ENCODE peak calls at places on chromosomes 12 and 14, in four cellular contexts. One of them, this sample, is unnamed.
A peak's percentile ranks its signal among the peaks of the same experiment; 100 is the strongest.

GRCh38 chr12:100199347-100200136 is 1.1 kb upstream of the ACTR6 start:
- DNase-seq in uterus: peak; percentile 61
- DNase-seq in pancreas: peak; percentile 76
- DNase-seq in tibial artery: peak; percentile 86
- DNase-seq in this sample: peak; percentile 85

GRCh38 chr12:18090093-18090492 is at the start of gene RERGL:
- DNase-seq in pancreas: no peak
- DNase-seq in tibial artery: no peak
- DNase-seq in uterus: no peak
- DNase-seq in this sample: no peak

GRCh38 chr12:105982022-105982421 is 156.7 kb downstream of the NUAK1 start:
- DNase-seq in pancreas: no peak
- DNase-seq in uterus: no peak
- DNase-seq in tibial artery: no peak
- DNase-seq in this sample: peak; percentile 81

GRCh38 chr14:103693514-103693913 is 21.7 kb downstream of the XRCC3 start:
- DNase-seq in uterus: no peak
- DNase-seq in pancreas: no peak
- DNase-seq in tibial artery: no peak
- DNase-seq in this sample: peak; percentile 81

GRCh38 chr12:122834229-122834920 is 882 bp upstream of the HIP1R start:
- DNase-seq in tibial artery: peak; percentile 75
- DNase-seq in uterus: no peak
- DNase-seq in pancreas: no peak
- DNase-seq in this sample: no peak

GRCh38 chr12:32697445-32697844 is 18.3 kb downstream of the DNM1L start:
- DNase-seq in tibial artery: no peak
- DNase-seq in pancreas: no peak
- DNase-seq in uterus: no peak
- DNase-seq in this sample: no peak

GRCh38 chr12:107337354-107338095 is 244.2 kb upstream of the CRY1 start:
- DNase-seq in tibial artery: no peak
- DNase-seq in pancreas: no peak
- DNase-seq in uterus: no peak
- DNase-seq in this sample: no peak

GRCh38 chr12:8033153-8034044 is 883 bp downstream of the FOXJ2 start:
- DNase-seq in uterus: peak; percentile 75
- DNase-seq in tibial artery: peak; percentile 88
- DNase-seq in pancreas: peak; percentile 36
- DNase-seq in this sample: peak; percentile 46

GRCh38 chr12:95168746-95169145 is 48.5 kb downstream of the FGD6 start:
- DNase-seq in tibial artery: no peak
- DNase-seq in pancreas: no peak
- DNase-seq in uterus: no peak
- DNase-seq in this sample: no peak

GRCh38 chr12:56931474-56931978 is 2.7 kb downstream of the SDR9C7 start:
- DNase-seq in tibial artery: no peak
- DNase-seq in pancreas: no peak
- DNase-seq in uterus: no peak
- DNase-seq in this sample: no peak

GRCh38 chr14:80275208-80275850 is 64.0 kb upstream of the DIO2 start:
- DNase-seq in tibial artery: no peak
- DNase-seq in uterus: no peak
- DNase-seq in pancreas: no peak
- DNase-seq in this sample: no peak

GRCh38 chr14:31319701-31320100 is 100.6 kb downstream of the HEATR5A start:
- DNase-seq in tibial artery: no peak
- DNase-seq in pancreas: no peak
- DNase-seq in uterus: no peak
- DNase-seq in this sample: no peak

GRCh38 chr12:69821032-69821431 is 4.0 kb upstream of the MYRFL start:
- DNase-seq in uterus: no peak
- DNase-seq in pancreas: no peak
- DNase-seq in tibial artery: no peak
- DNase-seq in this sample: no peak

GRCh38 chr12:7628401-7628961 is 37.2 kb downstream of the APOBEC1 start:
- DNase-seq in uterus: no peak
- DNase-seq in pancreas: no peak
- DNase-seq in tibial artery: no peak
- DNase-seq in this sample: no peak

GRCh38 chr12:96487214-96487613 is 2.2 kb upstream of the CFAP54 start:
- DNase-seq in tibial artery: no peak
- DNase-seq in pancreas: no peak
- DNase-seq in uterus: no peak
- DNase-seq in this sample: no peak

GRCh38 chr12:66132408-66132807 is 1.9 kb upstream of the LLPH start:
- DNase-seq in tibial artery: no peak
- DNase-seq in pancreas: no peak
- DNase-seq in uterus: no peak
- DNase-seq in this sample: no peak

GRCh38 chr12:9111525-9111924 is 4.2 kb downstream of the A2M start:
- DNase-seq in pancreas: no peak
- DNase-seq in tibial artery: no peak
- DNase-seq in uterus: no peak
- DNase-seq in this sample: no peak

GRCh38 chr12:50102186-50102585 is 1.6 kb upstream of the GPD1 start:
- DNase-seq in uterus: no peak
- DNase-seq in pancreas: no peak
- DNase-seq in tibial artery: no peak
- DNase-seq in this sample: no peak

GRCh38 chr12:15788266-15789214 is 648 bp downstream of the EPS8 start:
- DNase-seq in pancreas: peak; percentile 63
- DNase-seq in uterus: peak; percentile 37
- DNase-seq in tibial artery: no peak
- DNase-seq in this sample: peak; percentile 46

GRCh38 chr14:50013198-50013918 is 103.0 kb downstream of the VCPKMT start:
- DNase-seq in uterus: no peak
- DNase-seq in tibial artery: no peak
- DNase-seq in pancreas: no peak
- DNase-seq in this sample: no peak

GRCh38 chr12:5480218-5480952 is 48.5 kb downstream of the NTF3 start:
- DNase-seq in uterus: no peak
- DNase-seq in pancreas: no peak
- DNase-seq in tibial artery: no peak
- DNase-seq in this sample: no peak

GRCh38 chr12:3732901-3733300 is 20.0 kb downstream of the CRACR2A start:
- DNase-seq in tibial artery: no peak
- DNase-seq in pancreas: no peak
- DNase-seq in uterus: no peak
- DNase-seq in this sample: peak; percentile 46

GRCh38 chr14:24506443-24506842 is 1.6 kb downstream of the CMA1 start:
- DNase-seq in pancreas: no peak
- DNase-seq in uterus: no peak
- DNase-seq in tibial artery: no peak
- DNase-seq in this sample: no peak

GRCh38 chr12:82473111-82473754 is 114.9 kb downstream of the METTL25 start:
- DNase-seq in uterus: no peak
- DNase-seq in pancreas: no peak
- DNase-seq in tibial artery: no peak
- DNase-seq in this sample: no peak

GRCh38 chr12:58139894-58140293 is 198.5 kb downstream of the ATP23 start:
- DNase-seq in tibial artery: no peak
- DNase-seq in uterus: no peak
- DNase-seq in pancreas: no peak
- DNase-seq in this sample: no peak

GRCh38 chr12:51911788-51912711 is 4.7 kb downstream of the ACVRL1 start:
- DNase-seq in tibial artery: peak; percentile 72
- DNase-seq in pancreas: no peak
- DNase-seq in uterus: no peak
- DNase-seq in this sample: peak; percentile 56

GRCh38 chr12:80195143-80195726 is 95.9 kb downstream of the OTOGL start:
- DNase-seq in uterus: no peak
- DNase-seq in pancreas: no peak
- DNase-seq in tibial artery: no peak
- DNase-seq in this sample: no peak

GRCh38 chr14:58805605-58806358 is 168.0 kb downstream of the DACT1 start:
- DNase-seq in pancreas: no peak
- DNase-seq in tibial artery: no peak
- DNase-seq in uterus: no peak
- DNase-seq in this sample: no peak

GRCh38 chr14:23430733-23431105 is 4.7 kb downstream of the MYH7 start:
- DNase-seq in pancreas: no peak
- DNase-seq in uterus: no peak
- DNase-seq in tibial artery: no peak
- DNase-seq in this sample: no peak

GRCh38 chr14:74062809-74063150 is 21.5 kb downstream of the ALDH6A1 start:
- DNase-seq in pancreas: no peak
- DNase-seq in tibial artery: no peak
- DNase-seq in uterus: no peak
- DNase-seq in this sample: no peak

GRCh38 chr14:82075566-82075965 is 541.9 kb upstream of the SEL1L start:
- DNase-seq in pancreas: peak; percentile 40
- DNase-seq in uterus: no peak
- DNase-seq in tibial artery: no peak
- DNase-seq in this sample: no peak

GRCh38 chr14:23930742-23931141 is 22.8 kb upstream of the DHRS4 start:
- DNase-seq in pancreas: no peak
- DNase-seq in tibial artery: peak; percentile 67
- DNase-seq in uterus: peak; percentile 65
- DNase-seq in this sample: no peak

GRCh38 chr12:48882325-48882687 is 16.6 kb upstream of the RND1 start:
- DNase-seq in uterus: no peak
- DNase-seq in pancreas: no peak
- DNase-seq in tibial artery: no peak
- DNase-seq in this sample: peak; percentile 33

GRCh38 chr12:95802482-95803264 is 12.1 kb upstream of the NTN4 start:
- DNase-seq in tibial artery: no peak
- DNase-seq in pancreas: peak; percentile 27
- DNase-seq in uterus: no peak
- DNase-seq in this sample: no peak

GRCh38 chr14:64768401-64769095 is 64.3 kb downstream of the PLEKHG3 start:
- DNase-seq in pancreas: no peak
- DNase-seq in tibial artery: no peak
- DNase-seq in uterus: no peak
- DNase-seq in this sample: no peak

GRCh38 chr14:95044463-95045254 is 112.7 kb downstream of the DICER1 start:
- DNase-seq in uterus: peak; percentile 7
- DNase-seq in pancreas: no peak
- DNase-seq in tibial artery: peak; percentile 50
- DNase-seq in this sample: no peak

GRCh38 chr12:45217846-45218245 is 2.0 kb downstream of the ANO6 start:
- DNase-seq in pancreas: no peak
- DNase-seq in tibial artery: no peak
- DNase-seq in uterus: no peak
- DNase-seq in this sample: no peak

GRCh38 chr12:45216983-45217485 is 1.1 kb downstream of the ANO6 start:
- DNase-seq in uterus: no peak
- DNase-seq in tibial artery: no peak
- DNase-seq in pancreas: no peak
- DNase-seq in this sample: no peak

GRCh38 chr12:45215419-45216296 is at the start of gene ANO6:
- DNase-seq in tibial artery: peak; percentile 93
- DNase-seq in pancreas: peak; percentile 85
- DNase-seq in uterus: peak; percentile 84
- DNase-seq in this sample: peak; percentile 88

GRCh38 chr12:45214739-45215418 is 1.0 kb upstream of the ANO6 start:
- DNase-seq in tibial artery: no peak
- DNase-seq in uterus: peak; percentile 18
- DNase-seq in pancreas: no peak
- DNase-seq in this sample: no peak

GRCh38 chr12:45216297-45216982 is 545 bp downstream of the ANO6 start:
- DNase-seq in pancreas: peak; percentile 50
- DNase-seq in uterus: peak; percentile 52
- DNase-seq in tibial artery: peak; percentile 78
- DNase-seq in this sample: peak; percentile 41
- TF ChIP-seq CTCF in pancreas: no peak
- TF ChIP-seq CTCF in uterus: peak; percentile 22
- TF ChIP-seq CTCF in tibial artery: peak; percentile 39
- TF ChIP-seq CTCF in this sample: no peak

GRCh38 chr12:41190360-41190759 is 2.2 kb downstream of the PDZRN4 start:
- DNase-seq in tibial artery: no peak
- DNase-seq in uterus: no peak
- DNase-seq in pancreas: no peak
- DNase-seq in this sample: no peak

GRCh38 chr12:41188841-41189394 is 798 bp downstream of the PDZRN4 start:
- DNase-seq in tibial artery: peak; percentile 67
- DNase-seq in uterus: no peak
- DNase-seq in pancreas: no peak
- DNase-seq in this sample: no peak

GRCh38 chr12:41188058-41188840 is at the start of gene PDZRN4:
- DNase-seq in pancreas: no peak
- DNase-seq in tibial artery: peak; percentile 81
- DNase-seq in uterus: no peak
- DNase-seq in this sample: no peak

GRCh38 chr12:41189395-41190251 is 1.5 kb downstream of the PDZRN4 start:
- DNase-seq in tibial artery: peak; percentile 77
- DNase-seq in pancreas: no peak
- DNase-seq in uterus: no peak
- DNase-seq in this sample: no peak

DNA sequence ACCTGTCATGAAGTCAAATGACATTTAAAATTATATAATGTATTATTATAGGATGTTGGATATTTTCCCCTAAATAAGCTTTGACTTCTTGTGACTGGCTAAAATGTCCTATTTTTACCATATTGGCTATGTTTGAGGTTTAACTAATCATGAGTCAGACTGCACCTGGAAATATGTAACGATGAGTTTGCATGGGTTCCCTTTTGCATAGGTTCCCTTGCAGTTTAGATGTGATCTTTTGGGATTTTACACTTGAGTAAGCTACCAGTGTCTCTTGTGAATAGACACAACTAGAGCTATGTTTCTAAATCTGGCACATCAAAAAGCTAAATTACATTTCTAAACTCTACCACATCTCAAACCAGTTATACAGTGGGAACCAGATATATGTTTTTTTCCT is 5.2 kb downstream of the PDZRN4 start:
- DNase-seq in pancreas: no peak
- DNase-seq in tibial artery: no peak
- DNase-seq in uterus: no peak
- DNase-seq in this sample: no peak
- H3K4me1 ChIP-seq in pancreas: no peaks in the 10 kb centered on the region
- H3K4me1 ChIP-seq in tibial artery: peaks cover 5% of the 10 kb centered on the region
- H3K4me1 ChIP-seq in uterus: no peaks in the 10 kb centered on the region
- H3K4me1 ChIP-seq in this sample: no peaks in the 10 kb centered on the region

GRCh38 chr12:40157307-40157706 is 51.4 kb upstream of the SLC2A13 start:
- DNase-seq in uterus: no peak
- DNase-seq in pancreas: no peak
- DNase-seq in tibial artery: no peak
- DNase-seq in this sample: no peak
- H3K27me3 ChIP-seq in uterus: no peaks in the 10 kb centered on the region
- H3K27me3 ChIP-seq in pancreas: no peaks in the 10 kb centered on the region
- H3K27me3 ChIP-seq in tibial artery: no peaks in the 10 kb centered on the region
- H3K27me3 ChIP-seq in this sample: no peaks in the 10 kb centered on the region

DNA sequence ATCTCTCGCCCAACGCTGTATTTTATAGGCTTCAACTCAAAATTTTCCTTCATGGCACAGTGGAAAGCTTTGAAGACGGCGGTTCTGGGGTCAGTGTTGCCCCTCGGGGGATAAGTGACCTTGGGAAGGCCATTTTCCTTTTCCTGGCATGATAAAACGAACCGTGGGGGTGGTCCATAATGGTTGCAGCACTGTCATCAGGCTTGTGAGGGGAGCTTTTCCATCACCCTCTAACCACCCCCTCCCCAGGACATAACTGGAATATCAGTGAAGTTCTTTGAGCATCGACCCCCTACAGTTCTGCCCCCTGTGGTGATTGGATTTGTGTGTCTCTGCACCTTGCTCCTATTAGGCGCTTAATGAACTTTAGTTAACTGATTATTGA is 16.0 kb downstream of the FOS start:
- DNase-seq in tibial artery: no peak
- DNase-seq in pancreas: no peak
- DNase-seq in uterus: no peak
- DNase-seq in this sample: no peak
- TF ChIP-seq CTCF in tibial artery: no peak
- TF ChIP-seq CTCF in pancreas: no peak
- TF ChIP-seq CTCF in uterus: peak; percentile 21
- TF ChIP-seq CTCF in this sample: no peak

This sample was measured in lung.